ENCODE peak calls at places on chromosomes 4 and X, in six cellular contexts. Q, D, C, H, U and V are unnamed samples.

GRCh38 chr4:7328913-7329638 is 105.7 kb downstream of the PSAPL1 start:
- DNase-seq in H (no peak), U (no peak), Q (no peak), D (no peak), C (peak), V (no peak)

GRCh38 chr4:13059015-13059414 is 425.1 kb downstream of the RAB28 start:
- DNase-seq in Q (no peak), U (no peak), D (no peak), C (no peak), H (no peak), V (no peak)

GRCh38 chr4:186699881-186700397 is 23.7 kb downstream of the FAT1 start:
- DNase-seq in D (no peak), U (no peak), C (no peak), H (no peak), Q (no peak), V (no peak)

GRCh38 chrX:78024349-78025108 is 55.1 kb upstream of the PGAM4 start:
- DNase-seq in U (peak), Q (peak), C (peak), D (peak), H (peak), V (peak)

GRCh38 chrX:119990409-119990994 is 47.0 kb upstream of the NKAP start:
- DNase-seq in C (no peak), Q (no peak), U (peak), H (no peak), D (peak), V (no peak)

GRCh38 chr4:17511041-17511949 is 595 bp downstream of the QDPR start:
- DNase-seq in C (peak), H (peak), U (peak), Q (peak), D (peak), V (peak)

GRCh38 chrX:111581086-111581485 is 69.6 kb downstream of the SERTM2 start:
- DNase-seq in U (no peak), D (no peak), Q (no peak), C (no peak), H (no peak), V (no peak)

GRCh38 chr4:139556735-139557505 is 901 bp upstream of the SETD7 start:
- DNase-seq in C (peak), H (peak), D (peak), U (peak), Q (peak), V (peak)

GRCh38 chr4:91058345-91058744 is 931.2 kb downstream of the CCSER1 start:
- DNase-seq in U (no peak), Q (no peak), D (no peak), C (no peak), H (no peak), V (no peak)

GRCh38 chr4:67896421-67897065 is 12.7 kb upstream of the TMPRSS11D start:
- DNase-seq in C (no peak), H (no peak), Q (no peak), U (no peak), D (no peak), V (no peak)

GRCh38 chr4:53695540-53696463 is 104.5 kb upstream of the LNX1 start:
- DNase-seq in H (no peak), U (no peak), D (no peak), C (no peak), Q (no peak), V (peak)

DNA sequence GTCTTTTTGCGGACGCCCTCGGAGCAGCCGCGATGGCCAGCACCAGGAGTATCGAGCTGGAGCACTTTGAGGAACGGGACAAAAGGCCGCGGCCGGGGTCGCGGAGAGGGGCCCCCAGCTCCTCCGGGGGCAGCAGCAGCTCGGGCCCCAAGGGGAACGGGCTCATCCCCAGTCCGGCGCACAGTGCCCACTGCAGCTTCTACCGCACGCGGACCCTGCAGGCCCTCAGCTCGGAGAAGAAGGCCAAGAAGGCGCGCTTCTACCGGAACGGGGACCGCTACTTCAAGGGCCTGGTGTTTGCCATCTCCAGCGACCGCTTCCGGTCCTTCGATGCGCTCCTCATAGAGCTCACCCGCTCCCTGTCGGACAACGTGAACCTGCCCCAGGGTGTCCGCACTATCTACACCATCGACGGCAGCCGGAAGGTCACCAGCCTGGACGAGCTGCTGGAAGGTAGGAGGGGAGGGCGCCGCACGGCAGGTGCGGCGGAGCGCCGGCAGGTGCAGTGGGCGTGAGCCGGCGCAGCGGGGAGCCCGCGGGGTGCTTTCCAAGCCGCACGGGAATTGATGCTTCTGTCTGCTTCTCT is 844 bp downstream of the DCLK2 start:
- DNase-seq in H (no peak), U (peak), C (peak), D (peak), Q (peak), V (no peak)
- H3K9ac ChIP-seq in H (no peak), U (no peak), C (peak), D (no peak), Q (peak), V (no peak)

DNA sequence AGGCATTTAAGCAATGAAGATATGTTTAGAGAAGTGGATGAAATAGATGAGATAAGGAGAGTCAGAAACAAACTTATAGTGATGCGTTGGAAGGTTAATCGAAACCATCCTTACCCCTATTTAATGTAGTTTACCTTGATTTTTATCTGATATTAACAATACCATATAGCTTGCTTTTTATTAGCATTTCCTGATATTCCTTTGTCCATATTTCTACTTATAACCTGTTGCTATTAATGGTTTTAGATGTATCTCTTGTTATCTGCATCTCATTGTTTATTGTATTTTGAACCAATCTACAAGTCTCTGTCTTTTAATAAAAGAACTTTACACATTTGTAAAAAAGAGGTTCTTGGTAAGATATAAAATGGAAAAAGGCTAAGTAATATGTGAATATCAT is 1.6 kb downstream of the TCEAL9 start:
- DNase-seq in H (no peak), Q (no peak), C (no peak), U (no peak), D (no peak), V (no peak)
- H3K9ac ChIP-seq in H (no peak), Q (peak), C (peak), U (peak), D (no peak), V (no peak)

DNA sequence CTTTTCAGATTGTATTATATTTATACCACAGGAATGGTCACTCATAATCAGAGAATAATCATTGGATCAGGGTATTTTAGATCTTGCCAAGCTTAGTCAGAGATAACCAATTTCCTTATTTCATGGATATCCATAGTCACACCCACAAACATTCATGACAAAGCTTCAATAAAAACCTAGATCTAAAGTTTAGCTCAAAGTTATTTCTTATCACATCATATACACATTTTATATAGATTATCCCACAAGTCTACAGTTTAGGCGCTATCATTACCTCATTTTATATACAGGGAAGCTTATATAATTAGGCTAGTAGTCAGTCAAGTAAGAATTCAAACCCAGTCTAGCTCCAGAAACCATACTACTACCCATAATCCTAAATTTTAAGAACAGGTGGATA is 82.3 kb downstream of the SLC10A7 start:
- DNase-seq in C (no peak), D (no peak), U (no peak), H (no peak), Q (no peak), V (no peak)
- H3K9ac ChIP-seq in C (no peak), D (no peak), U (no peak), H (no peak), Q (no peak), V (no peak)

GRCh38 chr4:168605411-168605810 is 108.6 kb downstream of the PALLD start:
- DNase-seq in U (no peak), Q (no peak), C (peak), D (peak), H (no peak), V (no peak)

GRCh38 chr4:168600796-168601583 is 104.1 kb downstream of the PALLD start:
- DNase-seq in U (no peak), Q (no peak), H (no peak), C (no peak), D (no peak), V (no peak)

GRCh38 chr4:168607215-168607614 is 110.4 kb downstream of the PALLD start:
- DNase-seq in U (no peak), Q (no peak), C (no peak), H (no peak), D (no peak), V (no peak)

GRCh38 chr4:168601899-168602298 is 105.0 kb downstream of the PALLD start:
- DNase-seq in D (no peak), U (no peak), H (no peak), C (no peak), Q (no peak), V (no peak)

DNA sequence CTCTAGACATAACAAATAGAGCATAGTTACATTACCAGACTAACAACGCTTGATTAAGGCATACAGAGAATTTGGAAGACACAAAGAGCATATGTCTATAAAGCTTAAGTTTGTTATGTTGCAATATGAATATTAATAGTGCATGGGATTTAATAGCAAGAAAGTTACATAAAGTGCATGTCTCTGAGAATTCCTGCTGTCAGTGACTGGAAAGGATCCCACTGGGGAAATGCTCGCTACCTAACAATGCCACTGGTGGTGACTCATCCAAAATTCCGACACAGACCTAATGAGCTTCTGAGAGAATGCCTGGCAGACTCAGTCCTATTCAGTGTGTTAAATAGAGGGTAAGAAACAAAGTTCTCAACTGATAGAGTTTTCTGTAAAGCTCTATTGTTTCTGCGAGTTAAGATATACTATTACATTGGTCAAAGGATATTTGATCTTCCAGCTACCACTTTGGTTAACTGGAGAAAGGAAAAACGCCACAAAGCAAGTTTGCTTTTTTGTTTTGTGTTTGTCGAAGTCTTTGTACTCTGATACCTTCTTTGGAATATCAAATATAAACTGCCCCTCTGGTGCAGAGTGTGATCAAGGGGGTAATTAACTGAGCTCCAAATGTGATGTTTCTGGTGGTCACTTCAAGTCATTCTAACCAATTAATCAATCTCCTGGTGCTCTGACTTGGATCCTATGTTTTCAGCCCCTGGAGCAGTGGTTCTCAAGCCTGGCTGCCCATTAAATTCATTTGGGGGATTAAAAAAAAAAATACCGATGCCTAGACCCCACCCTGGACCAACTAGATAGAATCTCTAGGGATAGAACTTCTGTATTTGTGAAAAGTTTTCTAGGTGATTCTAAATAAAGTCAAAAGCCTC is 107.9 kb downstream of the PALLD start:
- DNase-seq in H (no peak), D (peak), U (no peak), Q (no peak), C (peak), V (no peak)
- H3K9ac ChIP-seq in H (no peak), D (no peak), U (no peak), Q (no peak), C (no peak), V (no peak)

GRCh38 chr4:138055890-138056289 is 186.3 kb downstream of the SLC7A11 start:
- DNase-seq in D (no peak), U (no peak), H (no peak), C (peak), Q (no peak), V (no peak)
- H3K9ac ChIP-seq in D (no peak), U (no peak), H (no peak), C (no peak), Q (no peak), V (no peak)

GRCh38 chr4:38317238-38317637 is 346.8 kb upstream of the KLF3 start:
- DNase-seq in C (no peak), Q (no peak), H (no peak), U (no peak), D (no peak), V (no peak)

GRCh38 chr4:38318737-38319455 is 345.1 kb upstream of the KLF3 start:
- DNase-seq in C (peak), D (peak), H (peak), U (peak), Q (peak), V (peak)

GRCh38 chr4:38320349-38320707 is 343.7 kb upstream of the KLF3 start:
- DNase-seq in H (no peak), Q (no peak), D (no peak), U (no peak), C (no peak), V (no peak)

GRCh38 chr4:38320833-38321232 is 343.2 kb upstream of the KLF3 start:
- DNase-seq in C (no peak), H (no peak), D (no peak), U (no peak), Q (no peak), V (no peak)

DNA sequence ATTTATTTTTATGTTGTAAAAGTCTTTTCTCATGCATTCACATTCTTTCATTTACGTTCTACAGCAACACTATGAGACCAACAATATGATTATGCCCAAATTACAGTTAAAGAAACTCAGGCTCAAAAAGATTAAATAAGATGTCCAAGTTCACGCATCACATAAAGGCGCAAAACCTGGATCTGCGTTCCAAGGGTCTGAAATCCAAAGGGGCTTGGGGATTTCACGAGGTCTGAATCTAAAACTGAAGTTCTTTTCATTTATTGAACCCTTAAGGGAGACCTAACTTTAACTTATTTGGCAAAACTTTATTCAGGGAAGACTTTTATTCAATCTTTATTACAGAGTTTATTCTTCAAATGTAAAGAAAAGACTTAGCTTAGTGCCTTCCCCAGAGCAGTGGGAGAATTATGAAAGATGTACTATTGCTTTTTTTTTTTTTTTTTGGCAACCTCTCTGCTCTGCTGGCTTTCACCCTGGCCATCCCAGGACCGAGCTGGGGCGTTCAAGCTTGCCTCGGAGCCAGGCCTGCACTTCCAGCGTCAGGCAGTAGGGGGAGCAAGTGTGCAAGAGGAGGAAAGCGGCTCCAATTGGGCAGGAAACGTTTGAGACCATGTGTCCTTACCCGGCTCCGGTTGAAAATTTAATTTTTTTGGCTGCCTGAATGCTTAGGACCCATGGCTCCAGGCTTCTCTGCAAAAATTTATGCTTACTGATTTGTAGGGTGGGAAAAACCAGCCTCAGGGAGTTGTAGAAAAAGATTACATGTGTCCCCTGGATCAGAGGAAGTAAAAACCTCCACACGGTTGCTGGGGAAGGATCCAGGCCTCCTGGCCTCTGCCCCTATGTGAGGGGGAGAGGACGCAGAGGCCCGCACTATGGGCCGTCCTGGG is 344.3 kb upstream of the KLF3 start:
- DNase-seq in D (peak), Q (peak), H (peak), C (peak), U (peak), V (peak)
- H3K9ac ChIP-seq in D (no peak), Q (no peak), H (peak), C (peak), U (no peak), V (peak)